ENCODE peak calls at places on chromosomes 6 and 20, in six cellular contexts. J is ELF-1, D is fibroblast of villous mesenchyme, A is HuH-7.5, S is tibial nerve, W is HCEC 1CT. H is an unnamed sample.

GRCh38 chr20:50187403-50188051 is 3.1 kb upstream of the CEBPB start:
- DNase-seq in S (peak), J (no peak), D (peak), W (peak), A (no peak), H (no peak)

GRCh38 chr6:4776967-4777925 is 1.0 kb downstream of the CDYL start:
- DNase-seq in S (peak), J (no peak), D (peak), W (peak), A (no peak), H (no peak)

GRCh38 chr6:137571854-137572253 is 77.7 kb upstream of the OLIG3 start:
- DNase-seq in J (peak), W (no peak), D (peak), S (peak), A (no peak), H (no peak)

GRCh38 chr6:2658788-2659187 is 91.9 kb downstream of the MYLK4 start:
- DNase-seq in J (no peak), A (no peak), W (no peak), S (no peak), D (no peak), H (no peak)

GRCh38 chr6:84462697-84463096 is 235.3 kb upstream of the CEP162 start:
- DNase-seq in D (peak), S (no peak), W (peak), J (no peak), A (no peak), H (no peak)

GRCh38 chr6:156839591-156840001 is 62.4 kb downstream of the ARID1B start:
- DNase-seq in D (peak), A (no peak), W (no peak), J (no peak), S (no peak), H (no peak)

GRCh38 chr6:30689022-30689865 is 1.5 kb downstream of the NRM start:
- DNase-seq in D (no peak), W (no peak), J (no peak), S (no peak), A (no peak), H (no peak)

GRCh38 chr6:41209976-41210375 is 9.0 kb upstream of the TREML2 start:
- DNase-seq in S (no peak), W (no peak), J (no peak), A (no peak), D (no peak), H (no peak)

GRCh38 chr6:62285612-62286469 is at the start of gene KHDRBS2:
- DNase-seq in S (peak), A (no peak), D (no peak), J (peak), W (no peak), H (peak)

GRCh38 chr6:41638002-41638800 is at the start of gene MDFI:
- DNase-seq in W (no peak), A (no peak), D (no peak), S (no peak), J (no peak), H (no peak)

GRCh38 chr6:129577691-129578090 is 132.3 kb downstream of the ARHGAP18 start:
- DNase-seq in W (peak), J (no peak), S (no peak), D (no peak), A (no peak), H (no peak)

GRCh38 chr6:151004415-151005024 is 139.0 kb downstream of the MTHFD1L start:
- DNase-seq in W (peak), J (no peak), D (peak), S (no peak), A (no peak), H (peak)

GRCh38 chr6:31738048-31738979 is 1.5 kb upstream of the MSH5 start:
- DNase-seq in D (peak), W (peak), A (peak), S (peak), J (peak), H (no peak)

GRCh38 chr6:6600865-6601264 is 12.3 kb downstream of the LY86 start:
- DNase-seq in A (no peak), W (no peak), D (no peak), J (peak), S (no peak), H (no peak)

GRCh38 chr6:134315189-134315588 is 2.7 kb downstream of the SGK1 start:
- DNase-seq in S (no peak), W (no peak), J (no peak), A (no peak), D (no peak), H (no peak)

GRCh38 chr6:129774697-129775447 is 64.9 kb upstream of the ARHGAP18 start:
- DNase-seq in S (peak), D (peak), A (peak), W (peak), J (peak), H (peak)

GRCh38 chr20:44711237-44711636 is 3.9 kb upstream of the CCN5 start:
- DNase-seq in J (no peak), S (no peak), W (no peak), A (no peak), D (no peak), H (no peak)

GRCh38 chr20:18363708-18364107 is 75.4 kb downstream of the ZNF133 start:
- DNase-seq in D (no peak), J (no peak), A (no peak), S (no peak), W (no peak), H (no peak)

GRCh38 chr6:85865665-85866372 is 223.1 kb upstream of the SYNCRIP start:
- DNase-seq in W (peak), S (no peak), D (peak), A (no peak), J (no peak), H (no peak)

GRCh38 chr20:32062776-32063170 is 10.7 kb downstream of the HCK start:
- DNase-seq in W (no peak), S (peak), A (no peak), J (no peak), D (no peak), H (peak)

GRCh38 chr6:112044856-112045255 is 9.0 kb upstream of the CCN6 start:
- DNase-seq in S (no peak), J (no peak), W (peak), D (peak), A (no peak), H (no peak)

GRCh38 chr20:41776450-41776849 is 158.3 kb upstream of the CHD6 start:
- DNase-seq in A (no peak), J (no peak), D (no peak), S (no peak), W (no peak), H (no peak)

GRCh38 chr20:39108746-39109145 is 146.6 kb downstream of the DHX35 start:
- DNase-seq in D (peak), S (no peak), W (peak), A (no peak), J (no peak), H (no peak)

GRCh38 chr20:24118781-24119175 is 130.2 kb upstream of the GGTLC1 start:
- DNase-seq in D (no peak), S (no peak), W (no peak), A (no peak), J (no peak), H (peak)

GRCh38 chr6:120363429-120363828 is 970.9 kb downstream of the TBC1D32 start:
- DNase-seq in W (no peak), D (no peak), A (no peak), J (peak), S (no peak), H (no peak)

GRCh38 chr6:157087974-157088373 is 235.3 kb downstream of the TMEM242 start:
- DNase-seq in D (no peak), J (no peak), A (no peak), S (no peak), W (no peak), H (no peak)

GRCh38 chr20:18057106-18057993 is at the start of gene OVOL2:
- DNase-seq in A (peak), J (peak), S (no peak), W (no peak), D (no peak), H (peak)

GRCh38 chr6:72464791-72465691 is 156.8 kb upstream of the KCNQ5 start:
- DNase-seq in S (no peak), A (no peak), J (no peak), W (peak), D (peak), H (no peak)

GRCh38 chr6:152428126-152428525 is 209.0 kb downstream of the SYNE1 start:
- DNase-seq in J (peak), W (no peak), A (no peak), D (no peak), S (no peak), H (no peak)

GRCh38 chr6:146095481-146095880 is 66.6 kb downstream of the GRM1 start:
- DNase-seq in D (no peak), W (no peak), S (no peak), A (no peak), J (no peak), H (no peak)

GRCh38 chr6:38517005-38517404 is 122.7 kb downstream of the BTBD9 start:
- DNase-seq in W (peak), A (no peak), J (no peak), D (no peak), S (no peak), H (no peak)

GRCh38 chr6:16770701-16771569 is 9.7 kb upstream of the ATXN1 start:
- DNase-seq in J (peak), S (peak), A (peak), D (peak), W (peak), H (peak)

GRCh38 chr20:58585753-58586540 is 65.1 kb upstream of the STX16 start:
- DNase-seq in W (no peak), A (no peak), S (no peak), D (no peak), J (peak), H (no peak)

H was measured in lower leg skin.